ENCODE peak calls at places on chromosomes 5 and 9, in seven cellular contexts. Q is suprapubic skin; Y is effector memory CD4-positive, alpha-beta T cell; H is dorsolateral prefrontal cortex; Z is CD8-positive, alpha-beta T cell; N is left lung; J is pancreas. I is an unnamed sample. For H3K27me3, the result is how much of the 10 kb centered on the place peaks cover.

GRCh38 chr5:175746851-175747250 is 89.0 kb downstream of the HRH2 start:
- DNase-seq in Q (no peak), Y (no peak), H (no peak), Z (no peak), N (no peak), J (no peak), I (no peak)

GRCh38 chr9:88464851-88465250 is 70.1 kb upstream of the NXNL2 start:
- DNase-seq in Q (no peak), Y (no peak), H (no peak), Z (no peak), N (no peak), J (no peak), I (no peak)

GRCh38 chr5:113770648-113771047 is 257.2 kb downstream of the YTHDC2 start:
- DNase-seq in Q (no peak), Y (no peak), H (no peak), Z (no peak), N (no peak), J (no peak), I (no peak)

GRCh38 chr5:74934949-74935751 is 69.0 kb upstream of the FAM169A start:
- DNase-seq in Q (no peak), Y (no peak), H (no peak), Z (no peak), N (no peak), J (no peak), I (no peak)

GRCh38 chr9:71036501-71036900 is 84.9 kb downstream of the TRPM3 start:
- DNase-seq in Q (no peak), Y (no peak), H (no peak), Z (no peak), N (no peak), J (no peak), I (no peak)

GRCh38 chr9:78383130-78383529 is 86.2 kb downstream of the PSAT1 start:
- DNase-seq in Q (no peak), Y (no peak), H (no peak), Z (no peak), N (no peak), J (no peak), I (no peak)

GRCh38 chr9:1210954-1211353 is 160.8 kb downstream of the DMRT2 start:
- DNase-seq in Q (no peak), Y (no peak), H (no peak), Z (no peak), N (no peak), J (no peak), I (no peak)

GRCh38 chr5:172638209-172638768 is 2.8 kb upstream of the NEURL1B start:
- DNase-seq in Q (peak), Y (no peak), H (no peak), Z (no peak), N (no peak), J (no peak), I (peak)

GRCh38 chr5:171432076-171432475 is 12.6 kb downstream of the FGF18 start:
- DNase-seq in Q (peak), Y (no peak), H (peak), Z (no peak), N (no peak), J (no peak), I (peak)

GRCh38 chr5:133275631-133276030 is 223.8 kb downstream of the HSPA4 start:
- DNase-seq in Q (no peak), Y (no peak), H (no peak), Z (no peak), N (no peak), J (no peak), I (no peak)

GRCh38 chr9:89905628-89906338 is 301.0 kb downstream of the GADD45G start:
- DNase-seq in Q (peak), Y (no peak), H (no peak), Z (no peak), N (no peak), J (no peak), I (no peak)

DNA sequence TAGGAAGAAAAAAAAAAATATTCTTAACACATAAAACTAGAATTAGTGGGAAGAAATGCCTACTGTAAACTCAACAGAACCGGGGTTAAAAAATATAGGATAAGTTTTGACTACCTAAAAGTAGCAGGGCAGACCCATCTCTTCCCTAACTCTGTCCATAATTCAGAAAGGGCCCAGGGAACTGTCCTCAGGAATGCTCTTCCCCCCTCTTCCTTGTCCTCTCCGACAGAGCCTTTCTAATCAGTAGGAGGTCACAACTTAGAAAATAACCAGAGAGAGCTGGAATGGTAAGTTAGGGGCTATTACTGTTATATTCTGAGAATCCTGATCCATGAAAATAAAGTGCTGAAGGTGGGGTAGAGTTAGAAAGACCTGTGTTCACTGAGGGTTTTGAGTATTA is 22.2 kb downstream of the PIK3R1 start:
- DNase-seq in Q (no peak), Y (no peak), H (no peak), Z (no peak), N (no peak), J (no peak), I (no peak)
- H3K4me3 ChIP-seq in Q (no peak), Y (no peak), H (no peak), Z (no peak), N (no peak), J (no peak), I (no peak)

DNA sequence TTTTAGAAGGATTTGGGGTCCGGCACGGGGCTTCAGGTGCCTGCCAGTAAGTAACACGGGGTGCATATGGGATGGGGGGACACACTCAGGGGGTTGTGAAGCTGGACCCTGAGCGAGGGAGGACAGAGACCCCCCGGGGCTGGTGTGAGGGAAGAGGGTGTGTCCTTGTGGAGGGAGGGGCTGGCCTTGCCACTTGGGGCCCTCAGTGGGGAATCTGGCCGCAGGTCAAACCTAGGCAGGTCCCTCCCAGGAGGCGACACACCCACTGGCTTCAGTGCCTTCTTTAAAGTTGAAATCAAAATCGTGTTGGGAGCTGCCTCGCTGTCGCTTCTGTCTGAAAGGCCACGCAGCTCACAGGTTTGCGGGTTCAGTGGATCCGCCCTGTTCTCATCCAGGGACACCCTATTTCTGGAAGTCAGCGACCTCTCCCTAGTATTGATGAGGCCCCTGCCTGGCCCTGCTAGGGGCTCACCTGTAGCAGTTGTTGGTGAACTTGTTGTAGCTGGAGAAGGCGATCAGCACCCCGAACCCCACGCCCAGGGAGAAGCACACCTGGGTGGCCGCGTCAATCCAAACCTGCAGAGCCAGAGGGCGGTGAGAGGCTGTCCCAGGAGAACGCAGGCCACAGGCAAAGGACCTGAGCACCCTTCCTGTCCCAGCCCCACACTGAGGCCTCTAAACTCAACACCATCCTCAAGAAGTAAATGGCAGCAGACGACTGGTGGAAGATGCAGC is 29.4 kb downstream of the SLC6A3 start:
- DNase-seq in Q (no peak), Y (no peak), H (peak), Z (no peak), N (peak), J (no peak), I (peak)
- H3K27me3 ChIP-seq in Q (under half), Y (under half), H (under half), Z (under half), N (under half), J (under half), I (under half)

DNA sequence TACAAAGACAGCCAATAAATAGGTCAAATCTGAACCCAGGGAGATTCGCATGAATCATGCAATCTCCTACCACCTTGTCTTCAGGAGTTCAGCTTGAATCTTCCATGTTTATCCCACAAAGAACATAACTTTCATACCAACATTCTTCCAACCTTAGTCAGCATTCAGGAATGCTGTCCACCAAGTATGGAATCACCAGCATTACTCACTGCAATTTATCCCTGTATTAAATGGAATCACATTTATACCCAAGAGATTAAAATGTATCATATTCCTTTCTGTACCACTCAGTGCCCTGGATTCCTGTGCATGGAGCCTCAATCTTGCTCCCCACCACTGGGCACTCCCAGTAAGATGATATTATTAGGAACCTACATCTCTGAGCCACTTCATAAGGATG is 162.6 kb downstream of the GLIS3 start:
- DNase-seq in Q (no peak), Y (no peak), H (no peak), Z (no peak), N (no peak), J (no peak), I (no peak)
- H3K4me3 ChIP-seq in Q (no peak), Y (no peak), H (no peak), Z (no peak), N (no peak), J (no peak), I (no peak)

DNA sequence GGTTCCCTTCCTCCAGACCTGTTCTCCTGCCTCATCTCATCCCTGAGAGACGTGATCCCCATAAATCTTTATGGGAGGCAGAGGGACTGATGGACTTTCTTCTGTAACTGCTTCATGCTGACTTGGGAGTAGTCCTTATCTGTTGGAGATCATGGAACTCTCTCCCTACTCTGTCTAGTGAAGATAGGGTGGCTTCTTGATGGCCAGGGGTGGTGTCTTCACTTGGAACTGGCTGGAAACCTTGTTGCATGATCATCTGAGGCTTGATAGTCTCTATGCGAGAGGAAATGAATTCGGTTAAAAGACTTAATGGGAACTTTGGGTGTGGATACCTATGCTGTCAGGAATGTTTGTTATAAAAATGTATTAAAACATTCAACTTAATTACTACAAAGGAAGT is 7.2 kb upstream of the GM2A start:
- DNase-seq in Q (no peak), Y (no peak), H (no peak), Z (no peak), N (no peak), J (no peak), I (no peak)
- H3K27me3 ChIP-seq in Q (under half), Y (under half), H (under half), Z (under half), N (under half), J (under half), I (under half)

GRCh38 chr9:128723352-128723865 is 518 bp downstream of the ZDHHC12 start:
- DNase-seq in Q (no peak), Y (no peak), H (no peak), Z (no peak), N (no peak), J (peak), I (no peak)

GRCh38 chr9:128721487-128722010 is 2.4 kb downstream of the ZDHHC12 start:
- DNase-seq in Q (no peak), Y (no peak), H (no peak), Z (no peak), N (no peak), J (peak), I (no peak)

GRCh38 chr9:128720841-128721486 is 3.0 kb downstream of the ZDHHC12 start:
- DNase-seq in Q (no peak), Y (no peak), H (no peak), Z (no peak), N (no peak), J (no peak), I (no peak)

GRCh38 chr9:128723866-128724743 is at the start of gene ZDHHC12:
- DNase-seq in Q (peak), Y (peak), H (peak), Z (peak), N (peak), J (peak), I (peak)

DNA sequence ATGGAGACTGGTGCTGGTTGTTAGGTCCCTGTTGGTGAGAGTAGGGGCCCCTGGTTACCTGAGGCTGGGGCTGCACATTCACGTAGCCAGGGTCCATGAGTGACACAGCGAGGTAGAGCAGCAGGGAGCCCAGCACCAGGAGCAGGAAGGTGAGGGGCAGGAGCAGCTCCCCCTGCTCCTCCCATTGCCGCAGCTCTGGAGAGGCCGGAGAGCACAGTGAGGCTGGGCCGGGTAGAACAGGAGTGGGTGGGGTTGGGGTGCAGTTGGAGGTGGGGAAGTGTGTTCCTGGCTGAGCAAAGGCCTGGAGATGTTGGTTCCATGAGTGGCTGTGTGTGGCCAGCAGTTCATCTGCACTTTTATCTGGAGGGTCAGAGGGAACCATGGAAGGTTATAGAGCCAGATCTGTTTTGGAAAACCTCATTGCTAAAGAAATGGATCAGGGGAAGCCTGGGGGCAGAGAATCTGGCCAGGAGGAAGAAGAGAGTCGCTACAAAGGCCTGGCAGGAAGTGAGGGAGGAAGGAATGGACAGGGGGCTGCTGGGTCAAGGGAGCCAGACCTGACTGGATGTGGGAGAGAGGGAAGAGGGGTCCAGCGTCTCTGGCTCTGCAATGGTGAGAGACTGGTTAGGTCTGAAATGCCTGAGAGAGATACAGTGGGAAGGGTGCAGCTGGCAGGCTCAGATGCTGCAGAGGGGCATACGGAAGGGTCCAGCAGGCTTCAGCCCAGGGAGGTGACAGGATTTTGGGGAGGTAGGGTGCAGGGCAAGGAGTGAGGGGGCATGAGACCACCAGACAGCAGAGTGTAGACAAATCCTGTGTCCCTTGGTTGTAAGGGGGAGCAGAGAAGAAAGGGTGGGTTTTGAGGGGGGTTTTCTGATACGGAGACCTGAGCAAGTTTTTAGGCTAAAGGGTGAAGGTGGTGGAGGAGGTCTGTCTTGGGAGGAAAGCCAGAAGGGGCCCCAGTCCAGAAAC is 1.3 kb downstream of the ZDHHC12 start:
- DNase-seq in Q (no peak), Y (no peak), H (no peak), Z (no peak), N (no peak), J (peak), I (no peak)
- H3K4me3 ChIP-seq in Q (peak), Y (peak), H (no peak), Z (no peak), N (no peak), J (no peak), I (no peak)

GRCh38 chr5:180688326-180689070 is 39.1 kb upstream of the FLT4 start:
- DNase-seq in Q (no peak), Y (no peak), H (no peak), Z (no peak), N (no peak), J (no peak), I (no peak)
- H3K27me3 ChIP-seq in Q (under half), Y (under half), H (under half), Z (under half), N (under half), J (under half), I (under half)

DNA sequence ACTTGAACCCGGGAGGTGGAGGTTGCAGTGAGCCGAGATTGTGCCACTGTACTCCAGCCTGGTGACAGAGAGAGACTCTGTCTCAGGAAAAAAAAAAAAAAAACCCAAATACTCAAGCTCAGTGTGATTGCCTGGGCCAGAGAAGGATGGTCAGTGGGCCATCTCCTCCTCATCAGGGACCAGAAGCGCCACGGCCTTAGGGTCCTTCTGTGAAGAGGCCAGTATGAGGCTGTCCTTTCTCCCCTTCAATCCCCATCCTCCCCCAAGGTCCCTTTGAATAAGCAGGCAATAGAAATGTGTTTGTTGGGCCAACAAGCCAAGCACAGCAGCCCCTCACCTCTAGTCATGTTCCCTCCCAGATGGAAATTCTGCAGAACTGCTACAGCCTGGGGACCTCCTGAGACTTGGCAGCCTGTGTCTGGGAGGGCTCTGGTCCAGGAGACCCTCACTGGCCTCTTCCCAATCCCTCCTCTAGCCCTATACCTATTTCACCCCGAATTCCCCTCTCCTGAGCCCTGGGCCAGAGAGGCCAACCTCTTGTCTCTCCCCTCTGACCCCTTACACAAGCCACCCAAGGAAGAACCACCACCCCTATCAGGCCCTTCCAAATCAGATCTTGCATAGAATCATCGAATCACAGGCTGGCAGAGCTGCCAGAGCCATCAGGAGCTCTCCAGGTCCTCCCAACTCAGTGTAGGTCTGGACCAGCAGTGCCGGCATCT is 1.0 kb downstream of the CSF1R start:
- DNase-seq in Q (peak), Y (no peak), H (no peak), Z (no peak), N (no peak), J (no peak), I (no peak)
- H3K4me3 ChIP-seq in Q (peak), Y (no peak), H (peak), Z (no peak), N (peak), J (peak), I (no peak)

GRCh38 chr5:51395245-51395644 is 12.0 kb downstream of the ISL1 start:
- DNase-seq in Q (no peak), Y (no peak), H (no peak), Z (no peak), N (no peak), J (no peak), I (no peak)
- H3K27me3 ChIP-seq in Q (half or more), Y (under half), H (half or more), Z (under half), N (half or more), J (under half), I (under half)

I was measured in aorta.